ENCODE peak calls at places on chromosomes 12 and 14, in four cellular contexts. T is posterior cingulate gyrus, P is NCI-H69, N is HEK293T. A is an unnamed sample.
A peak's percentile ranks its signal among the peaks of the same experiment; 100 is the strongest.

GRCh38 chr14:90671835-90672234 is 144.4 kb downstream of the TTC7B start:
- DNase-seq in T (no peak), P (no peak), N (no peak), A (no peak)

GRCh38 chr12:130830246-130830551 is 8.9 kb downstream of the STX2 start:
- DNase-seq in T (peak; percentile 66), N (no peak), P (peak; percentile 89), A (peak; percentile 88)

GRCh38 chr12:52018448-52019122 is 11.8 kb downstream of the TAMALIN start:
- DNase-seq in P (peak; percentile 97), T (no peak), N (no peak), A (peak; percentile 91)

GRCh38 chr14:26934151-26934550 is 336.3 kb upstream of the NOVA1 start:
- DNase-seq in N (no peak), T (no peak), P (no peak), A (no peak)

GRCh38 chr12:110498984-110499706 is 2.8 kb downstream of the VPS29 start:
- DNase-seq in P (no peak), N (no peak), T (no peak), A (no peak)

GRCh38 chr12:39354955-39355354 is 88.0 kb downstream of the KIF21A start:
- DNase-seq in N (no peak), P (no peak), T (no peak), A (no peak)

GRCh38 chr12:112513496-112513895 is 94.7 kb downstream of the PTPN11 start:
- DNase-seq in P (no peak), N (no peak), T (no peak), A (no peak)

GRCh38 chr12:57491393-57492280 is 3.8 kb downstream of the MARS1 start:
- DNase-seq in P (no peak), N (no peak), T (no peak), A (no peak)

GRCh38 chr12:1880153-1880845 is 38.2 kb downstream of the CACNA2D4 start:
- DNase-seq in N (peak; percentile 0), P (no peak), T (no peak), A (no peak)

GRCh38 chr14:83520837-83521236 is 1987.2 kb upstream of the SEL1L start:
- DNase-seq in T (no peak), P (peak; percentile 84), N (no peak), A (no peak)

GRCh38 chr12:58920102-58920955 is at the start of gene LRIG3:
- DNase-seq in P (peak; percentile 97), N (peak; percentile 83), T (peak; percentile 97), A (peak; percentile 86)

GRCh38 chr12:46959484-46959883 is 119.9 kb upstream of the PCED1B start:
- DNase-seq in T (no peak), N (no peak), P (no peak), A (no peak)

GRCh38 chr14:68232643-68233055 is 413.1 kb downstream of the RAD51B start:
- DNase-seq in T (no peak), N (no peak), P (peak; percentile 70), A (no peak)